ENCODE peak calls at places on chromosomes 13 and 19, in ten cellular contexts. R is progenitor cell of endocrine pancreas, N is nephron progenitor cell, J is left ventricle myocardium inferior, H is body of pancreas, M is epithelial cell of esophagus, Y is heart right ventricle, U is thoracic aorta, A is breast epithelium, X is right lobe of liver. G is an unnamed sample.
A peak's percentile ranks its signal among the peaks of the same experiment; 100 is the strongest.

GRCh38 chr13:45196622-45197021 is 4.2 kb downstream of the KCTD4 start:
- DNase-seq in J (no peak), N (no peak), A (no peak), M (peak; percentile 92), X (no peak), U (no peak), Y (no peak), R (no peak), H (no peak), G (no peak)

GRCh38 chr19:6066661-6067646 is 43.3 kb downstream of the RFX2 start:
- DNase-seq in A (peak; percentile 96), U (peak; percentile 96), Y (peak; percentile 91), J (peak; percentile 93), N (peak; percentile 85), X (peak; percentile 93), M (peak; percentile 81), H (peak; percentile 97), R (peak; percentile 68), G (peak; percentile 76)

GRCh38 chr13:39417643-39418042 is 185.3 kb downstream of the LHFPL6 start:
- DNase-seq in X (no peak), J (no peak), M (peak; percentile 29), R (no peak), Y (no peak), N (no peak), U (no peak), H (no peak), A (no peak), G (no peak)

GRCh38 chr13:101575591-101575990 is 123.1 kb downstream of the ITGBL1 start:
- DNase-seq in X (no peak), M (peak; percentile 29), Y (no peak), R (no peak), A (no peak), J (no peak), N (no peak), U (no peak), H (no peak), G (no peak)

GRCh38 chr19:33064117-33064777 is 441 bp downstream of the RHPN2 start:
- DNase-seq in J (no peak), X (peak; percentile 77), A (peak; percentile 72), N (no peak), Y (peak; percentile 27), U (no peak), M (no peak), H (peak; percentile 59), R (peak; percentile 59), G (peak; percentile 51)

GRCh38 chr19:58570770-58571574 is 2.2 kb downstream of the MZF1 start:
- DNase-seq in X (peak; percentile 58), M (no peak), U (no peak), A (peak; percentile 47), N (no peak), H (peak; percentile 14), R (no peak), J (peak; percentile 13), Y (no peak), G (no peak)

GRCh38 chr19:7393459-7393858 is 44.7 kb downstream of the ARHGEF18 start:
- DNase-seq in N (no peak), U (no peak), A (no peak), X (no peak), H (no peak), J (no peak), R (no peak), Y (no peak), M (no peak), G (no peak)

GRCh38 chr13:66518068-66518467 is 712.1 kb downstream of the PCDH9 start:
- DNase-seq in R (no peak), N (no peak), A (no peak), X (no peak), U (no peak), M (peak; percentile 24), H (no peak), Y (no peak), J (no peak), G (no peak)

GRCh38 chr13:107301724-107302374 is 733.9 kb upstream of the ARGLU1 start:
- DNase-seq in R (no peak), U (no peak), A (no peak), N (no peak), J (no peak), H (no peak), X (no peak), Y (no peak), M (no peak), G (no peak)

GRCh38 chr19:5036733-5037681 is 68.1 kb downstream of the KDM4B start:
- DNase-seq in M (peak; percentile 69), N (no peak), Y (peak; percentile 56), H (no peak), A (no peak), R (no peak), J (peak; percentile 52), U (no peak), X (no peak), G (peak; percentile 58)

GRCh38 chr13:97660488-97661086 is 226.6 kb downstream of the RAP2A start:
- DNase-seq in J (peak; percentile 13), R (no peak), U (no peak), M (no peak), H (no peak), N (no peak), Y (no peak), X (no peak), A (no peak), G (no peak)

GRCh38 chr13:97658556-97658955 is 224.6 kb downstream of the RAP2A start:
- DNase-seq in R (no peak), Y (no peak), H (no peak), J (no peak), X (no peak), U (no peak), A (no peak), M (no peak), N (no peak), G (no peak)

GRCh38 chr13:97653741-97654140 is 219.8 kb downstream of the RAP2A start:
- DNase-seq in A (no peak), U (no peak), M (peak; percentile 77), X (no peak), N (no peak), H (no peak), Y (no peak), R (no peak), J (no peak), G (no peak)

GRCh38 chr13:97659602-97660001 is 225.6 kb downstream of the RAP2A start:
- DNase-seq in A (no peak), R (no peak), Y (no peak), X (no peak), M (no peak), H (no peak), N (peak; percentile 21), U (no peak), J (no peak), G (peak; percentile 27)
- TF ChIP-seq CTCF in A (no peak), R (peak; percentile 34), Y (peak; percentile 67), X (peak; percentile 34), M (peak; percentile 12), H (no peak), N (peak; percentile 16), U (no peak), J (peak; percentile 63), G (no peak)

GRCh38 chr19:31235806-31236205 is 113.4 kb downstream of the TSHZ3 start:
- DNase-seq in M (peak; percentile 83), J (no peak), H (no peak), Y (no peak), U (no peak), R (no peak), N (no peak), A (no peak), X (no peak), G (no peak)

GRCh38 chr19:31232871-31233270 is 116.4 kb downstream of the TSHZ3 start:
- DNase-seq in Y (no peak), R (no peak), M (peak; percentile 67), A (no peak), N (no peak), H (no peak), U (no peak), J (no peak), X (no peak), G (no peak)

GRCh38 chr19:31233288-31233687 is 115.9 kb downstream of the TSHZ3 start:
- DNase-seq in M (no peak), J (no peak), X (no peak), R (no peak), U (no peak), H (no peak), A (no peak), Y (no peak), N (no peak), G (no peak)

GRCh38 chr19:31231181-31231580 is 118.1 kb downstream of the TSHZ3 start:
- DNase-seq in N (no peak), H (no peak), X (no peak), R (no peak), M (no peak), A (no peak), Y (no peak), J (no peak), U (no peak), G (no peak)

DNA sequence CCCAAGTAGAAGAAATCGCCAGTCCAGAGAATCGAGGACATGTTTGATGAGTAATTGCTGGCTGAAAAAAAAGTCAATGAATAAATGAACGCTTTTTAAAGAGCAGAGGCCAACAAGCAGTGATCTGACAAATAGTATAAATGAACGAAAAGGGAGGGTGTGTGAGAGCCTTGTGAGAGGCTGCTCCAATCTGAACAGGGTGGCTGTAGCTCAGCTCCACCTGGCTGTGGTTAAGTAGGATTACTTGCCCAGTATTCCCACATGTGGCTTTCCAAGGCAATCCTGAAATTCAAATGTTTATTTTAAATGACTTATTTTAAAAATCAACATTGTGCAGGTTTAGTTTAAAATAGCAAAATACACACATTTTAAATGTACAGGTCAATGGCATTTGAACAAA is 117.0 kb downstream of the TSHZ3 start:
- DNase-seq in M (peak; percentile 28), R (no peak), N (no peak), J (no peak), X (no peak), H (no peak), U (no peak), A (no peak), Y (no peak), G (no peak)
- TF ChIP-seq CTCF in M (peak; percentile 42), R (peak; percentile 25), N (no peak), J (peak; percentile 31), X (no peak), H (no peak), U (no peak), A (no peak), Y (peak; percentile 35), G (no peak)

GRCh38 chr19:45913874-45914830 is at the start of gene NANOS2:
- DNase-seq in A (no peak), U (no peak), R (no peak), X (no peak), M (no peak), J (no peak), N (peak; percentile 51), Y (peak; percentile 34), H (no peak), G (peak; percentile 66)
- TF ChIP-seq CTCF in A (no peak), U (no peak), R (peak; percentile 27), X (no peak), M (no peak), J (peak; percentile 33), N (peak; percentile 19), Y (peak; percentile 45), H (no peak), G (no peak)

DNA sequence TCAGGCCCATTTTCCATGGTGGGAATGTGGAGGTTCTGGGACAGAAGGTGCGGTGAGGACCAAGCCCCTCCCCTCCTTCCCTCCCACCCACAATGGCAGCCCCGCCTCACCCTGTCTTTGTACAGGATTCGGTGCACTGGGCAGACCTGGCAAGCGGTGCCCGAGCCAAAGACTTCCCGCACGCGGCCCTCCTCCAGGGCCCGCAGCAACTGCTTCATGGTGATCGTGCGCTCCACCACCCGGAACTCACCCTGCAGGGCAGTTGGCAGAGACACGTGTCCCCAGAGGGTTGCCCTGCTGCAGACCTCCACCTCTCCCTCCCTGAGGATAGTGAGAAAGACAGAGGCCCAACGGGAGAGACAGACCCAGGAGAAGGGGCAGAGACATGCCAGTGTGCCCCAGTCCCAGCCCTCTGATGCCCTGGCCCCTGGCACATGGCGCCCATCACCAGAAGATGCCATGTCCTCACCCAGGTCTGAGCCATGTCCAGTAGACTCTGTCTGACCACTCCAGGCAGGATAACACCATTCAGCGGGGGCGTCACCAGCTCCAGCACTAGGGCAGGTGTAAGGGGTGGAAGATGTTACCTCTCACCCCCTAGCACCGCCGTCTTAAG is 14.3 kb downstream of the BCAT2 start:
- DNase-seq in U (no peak), A (no peak), J (no peak), N (no peak), M (no peak), Y (no peak), R (no peak), X (no peak), H (no peak), G (no peak)
- TF ChIP-seq CTCF in U (no peak), A (no peak), J (no peak), N (no peak), M (no peak), Y (no peak), R (no peak), X (no peak), H (no peak), G (no peak)